ENCODE peak calls at places on chromosomes 2 and 18, in ten cellular contexts. P is astrocyte; W is CD8-positive, alpha-beta memory T cell; E is activated naive CD4-positive, alpha-beta T cell; B is kidney tubule cell; C is stimulated activated CD4-positive, alpha-beta T cell treated with anti-CD3 and anti-CD28 coated beads, Interleukin-1b, Interleukin-23, amount 100 ng/mL, for 4 hours; K is NCI-H1105; X is LHCN-M2; O is LoVo; J is DMS53. A is an unnamed sample.

GRCh38 chr2:226609361-226609760 is 190.3 kb downstream of the IRS1 start:
- DNase-seq in C (no peak), J (peak; percentile 11), P (peak; percentile 92), B (peak; percentile 58), X (peak; percentile 94), K (no peak), W (no peak), O (no peak), E (no peak), A (no peak)

GRCh38 chr18:76145506-76145905 is 349.5 kb downstream of the ZNF516 start:
- DNase-seq in X (no peak), K (no peak), E (no peak), B (no peak), C (no peak), W (no peak), J (no peak), P (no peak), O (no peak), A (no peak)

GRCh38 chr18:56139792-56140254 is 498.6 kb downstream of the TXNL1 start:
- DNase-seq in X (peak; percentile 48), P (peak; percentile 95), C (no peak), J (no peak), O (no peak), E (no peak), W (no peak), K (no peak), B (peak; percentile 20), A (no peak)

GRCh38 chr2:237474511-237474911 is 12.5 kb upstream of the MLPH start:
- DNase-seq in C (no peak), W (no peak), X (peak; percentile 73), P (no peak), J (no peak), B (no peak), O (no peak), K (no peak), E (no peak), A (no peak)

GRCh38 chr2:217626926-217627325 is 375.9 kb downstream of the TNS1 start:
- DNase-seq in E (no peak), O (no peak), B (no peak), C (no peak), W (no peak), P (no peak), X (no peak), K (no peak), J (no peak), A (no peak)

GRCh38 chr18:73520229-73520628 is 627.4 kb downstream of the FBXO15 start:
- DNase-seq in O (no peak), J (peak; percentile 72), E (no peak), P (no peak), K (no peak), B (no peak), W (no peak), X (no peak), C (no peak), A (no peak)

GRCh38 chr2:28209312-28209711 is 183.3 kb upstream of the FOSL2 start:
- DNase-seq in E (no peak), O (peak; percentile 81), B (no peak), K (no peak), P (peak; percentile 55), W (no peak), X (no peak), C (no peak), J (peak; percentile 1), A (no peak)

GRCh38 chr2:104650405-104650996 is 203.4 kb upstream of the POU3F3 start:
- DNase-seq in C (no peak), B (no peak), O (no peak), W (no peak), J (no peak), P (no peak), K (no peak), E (no peak), X (no peak), A (no peak)

GRCh38 chr2:15918761-15919356 is 21.5 kb upstream of the MYCN start:
- DNase-seq in P (no peak), B (no peak), J (no peak), W (no peak), K (no peak), X (no peak), E (no peak), O (no peak), C (no peak), A (no peak)

GRCh38 chr18:31980863-31981262 is 37.8 kb upstream of the RNF125 start:
- DNase-seq in O (no peak), C (no peak), J (no peak), P (no peak), K (no peak), E (no peak), W (no peak), X (no peak), B (no peak), A (no peak)

GRCh38 chr2:85737481-85737880 is 16.3 kb upstream of the ATOH8 start:
- DNase-seq in B (peak; percentile 84), C (no peak), P (peak; percentile 85), O (no peak), K (no peak), W (no peak), X (peak; percentile 84), E (no peak), J (no peak), A (no peak)

GRCh38 chr2:229342376-229342775 is 71.3 kb upstream of the PID1 start:
- DNase-seq in K (no peak), X (peak; percentile 28), E (no peak), J (peak; percentile 70), P (no peak), B (peak; percentile 39), W (no peak), O (peak; percentile 21), C (no peak), A (peak; percentile 17)

GRCh38 chr2:9552491-9553178 is 3.0 kb downstream of the ADAM17 start:
- DNase-seq in W (no peak), X (peak; percentile 84), E (no peak), P (peak; percentile 74), K (no peak), C (no peak), J (peak; percentile 21), O (peak; percentile 81), B (peak; percentile 31), A (no peak)

GRCh38 chr2:157327200-157327599 is 1.6 kb upstream of the ERMN start:
- DNase-seq in E (no peak), X (no peak), P (no peak), C (no peak), O (no peak), K (no peak), B (no peak), W (no peak), J (no peak), A (no peak)

GRCh38 chr18:6885992-6886823 is 156.7 kb downstream of the ARHGAP28 start:
- DNase-seq in K (peak; percentile 26), B (peak; percentile 57), X (peak; percentile 59), C (no peak), P (peak; percentile 18), W (no peak), E (no peak), J (peak; percentile 87), O (peak; percentile 53), A (peak; percentile 29)

GRCh38 chr2:165305391-165306096 is 66.3 kb downstream of the SCN2A start:
- DNase-seq in W (no peak), K (no peak), P (peak; percentile 68), E (no peak), J (no peak), C (no peak), X (no peak), O (no peak), B (no peak), A (no peak)

GRCh38 chr2:158519481-158519880 is 62.7 kb downstream of the PKP4 start:
- DNase-seq in X (no peak), P (peak; percentile 10), E (no peak), K (no peak), W (no peak), J (no peak), C (no peak), B (no peak), O (no peak), A (no peak)

GRCh38 chr2:171957061-171957460 is 34.8 kb downstream of the HAT1 start:
- DNase-seq in K (no peak), X (peak; percentile 49), B (peak; percentile 16), W (no peak), P (no peak), E (no peak), J (peak; percentile 29), C (no peak), O (peak; percentile 4), A (no peak)